ENCODE peak calls at places on chromosomes 1 and 21, in ten cellular contexts. X is BJ; E is prostate gland; N is CD8-positive, alpha-beta memory T cell; T is PC-3; W is H7; D is GM23248; P is CD8-positive, alpha-beta T cell; C is tibial artery; Q is IMR-90. Z is an unnamed sample.
A peak's percentile ranks its signal among the peaks of the same experiment; 100 is the strongest.

GRCh38 chr1:174998569-174999215 is 1.1 kb upstream of the CACYBP start:
- DNase-seq in N (peak; percentile 66), T (peak; percentile 50), W (peak; percentile 56), Q (peak; percentile 36), C (no peak), D (peak; percentile 71), E (peak; percentile 49), P (peak; percentile 40), X (no peak), Z (peak; percentile 68)

GRCh38 chr1:8437286-8437685 is 119.4 kb downstream of the SLC45A1 start:
- DNase-seq in P (no peak), Q (no peak), E (no peak), W (peak; percentile 46), N (no peak), T (no peak), X (no peak), D (no peak), C (no peak), Z (no peak)

GRCh38 chr1:157993179-157994080 is at the start of gene KIRREL1:
- DNase-seq in N (no peak), P (no peak), X (no peak), Q (peak; percentile 65), D (peak; percentile 80), E (peak; percentile 44), T (peak; percentile 66), W (peak; percentile 93), C (peak; percentile 73), Z (peak; percentile 59)

GRCh38 chr1:199204231-199204630 is 565.4 kb downstream of the PTPRC start:
- DNase-seq in X (no peak), W (no peak), N (no peak), D (no peak), E (no peak), P (no peak), Q (no peak), T (no peak), C (no peak), Z (no peak)

GRCh38 chr1:36115931-36116330 is 9.1 kb downstream of the COL8A2 start:
- DNase-seq in N (no peak), Q (peak; percentile 28), D (peak; percentile 84), W (peak; percentile 52), C (no peak), P (no peak), X (no peak), E (no peak), T (no peak), Z (no peak)

GRCh38 chr1:39105061-39105840 is 79.1 kb downstream of the NDUFS5 start:
- DNase-seq in E (peak; percentile 65), P (peak; percentile 57), T (peak; percentile 77), C (peak; percentile 77), W (peak; percentile 91), X (no peak), N (peak; percentile 60), D (peak; percentile 84), Q (peak; percentile 59), Z (peak; percentile 81)

GRCh38 chr1:203325418-203326091 is 20.2 kb downstream of the BTG2 start:
- DNase-seq in Q (no peak), P (no peak), X (no peak), E (peak; percentile 65), T (no peak), C (peak; percentile 83), N (no peak), D (no peak), W (peak; percentile 45), Z (no peak)

GRCh38 chr1:212699839-212700596 is at the start of gene BATF3:
- DNase-seq in D (peak; percentile 69), N (peak; percentile 48), T (no peak), W (peak; percentile 78), Q (no peak), C (peak; percentile 35), E (no peak), P (peak; percentile 41), X (no peak), Z (no peak)

GRCh38 chr21:16134134-16134533 is 404.4 kb downstream of the USP25 start:
- DNase-seq in P (no peak), T (no peak), N (no peak), X (no peak), C (no peak), W (no peak), Q (no peak), D (no peak), E (no peak), Z (no peak)

GRCh38 chr1:9075023-9075422 is 5.6 kb upstream of the SLC2A5 start:
- DNase-seq in T (peak; percentile 54), N (no peak), Q (no peak), C (no peak), P (no peak), X (no peak), D (no peak), W (no peak), E (peak; percentile 86), Z (no peak)

GRCh38 chr1:84122780-84123382 is 21.2 kb upstream of the PRKACB start:
- DNase-seq in D (peak; percentile 70), P (peak; percentile 59), E (peak; percentile 48), C (peak; percentile 55), T (peak; percentile 79), X (no peak), Q (peak; percentile 58), N (peak; percentile 31), W (peak; percentile 4), Z (peak; percentile 28)

GRCh38 chr1:100866041-100866900 is 28.4 kb downstream of the EXTL2 start:
- DNase-seq in C (no peak), E (no peak), P (no peak), W (no peak), D (peak; percentile 71), X (no peak), N (peak; percentile 2), Q (peak; percentile 70), T (peak; percentile 59), Z (no peak)

GRCh38 chr1:50970927-50971582 is 1.0 kb downstream of the CDKN2C start:
- DNase-seq in C (no peak), X (no peak), D (peak; percentile 46), N (no peak), E (no peak), W (no peak), Q (no peak), P (no peak), T (peak; percentile 44), Z (no peak)

GRCh38 chr1:65813956-65814355 is 21.3 kb downstream of the PDE4B start:
- DNase-seq in T (peak; percentile 66), W (no peak), N (no peak), D (peak; percentile 65), X (no peak), P (no peak), Q (peak; percentile 49), C (no peak), E (no peak), Z (no peak)

GRCh38 chr1:236284291-236284711 is 2.5 kb upstream of the ERO1B start:
- DNase-seq in N (no peak), X (no peak), W (no peak), P (no peak), Q (no peak), T (no peak), C (no peak), E (no peak), D (no peak), Z (no peak)
- H3K4me3 ChIP-seq in N (no peak overlapping the region), X (no peak overlapping the region), W (no peak overlapping the region), P (no peak overlapping the region), Q (no peak overlapping the region), T (no peak overlapping the region), C (no peak overlapping the region), E (no peak overlapping the region), D (no peak overlapping the region), Z (no peak overlapping the region)

DNA sequence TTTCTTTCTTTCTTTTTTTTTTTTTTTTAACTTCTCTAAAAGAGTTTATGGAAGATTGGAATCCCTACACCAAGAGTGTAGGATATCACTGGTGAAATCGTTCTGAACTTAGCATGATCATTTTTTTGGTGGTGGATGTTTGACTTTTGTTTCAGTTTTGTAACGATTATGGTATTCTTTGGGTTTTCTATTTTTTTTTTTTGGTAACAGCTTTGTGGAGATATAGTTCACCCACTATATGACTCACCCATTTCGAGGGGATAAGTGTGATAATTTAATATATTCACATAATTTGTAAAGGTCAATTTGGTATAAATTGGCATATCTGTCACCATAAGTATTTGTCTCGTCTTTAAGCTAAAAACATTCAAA is 29.2 kb downstream of the AGPAT3 start:
- DNase-seq in E (no peak), T (no peak), Q (no peak), X (no peak), C (no peak), N (no peak), W (no peak), P (no peak), D (no peak), Z (no peak)
- H3K4me3 ChIP-seq in E (no peak overlapping the region), T (no peak overlapping the region), Q (no peak overlapping the region), X (no peak overlapping the region), C (no peak overlapping the region), N (no peak overlapping the region), W (no peak overlapping the region), P (peak overlapping the region; percentile 5), D (no peak overlapping the region), Z (no peak overlapping the region)

DNA sequence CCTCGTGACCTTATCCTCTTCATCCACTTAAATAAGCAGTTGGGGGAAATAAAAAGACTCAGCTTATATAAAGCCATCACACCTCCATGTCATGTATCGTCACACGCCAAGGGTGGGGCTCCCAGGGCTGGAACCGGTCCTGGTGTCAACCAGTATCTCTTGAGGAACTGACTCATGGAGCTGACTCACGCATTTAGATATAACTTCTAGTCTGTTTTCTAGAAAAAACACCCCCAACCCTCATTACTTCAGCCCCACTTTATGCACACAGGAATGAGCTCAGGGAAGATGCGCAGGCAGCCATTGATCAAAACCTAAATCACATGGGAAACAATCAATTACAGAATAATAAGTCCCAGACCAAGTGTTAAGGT is 6.9 kb upstream of the IL22RA1 start:
- DNase-seq in T (peak; percentile 87), Q (peak; percentile 69), N (no peak), P (peak; percentile 17), D (peak; percentile 94), E (no peak), X (no peak), W (no peak), C (no peak), Z (peak; percentile 70)
- H3K4me3 ChIP-seq in T (peak overlapping the region; percentile 68), Q (no peak overlapping the region), N (no peak overlapping the region), P (no peak overlapping the region), D (peak overlapping the region; percentile 64), E (no peak overlapping the region), X (no peak overlapping the region), W (peak overlapping the region; percentile 24), C (no peak overlapping the region), Z (peak overlapping the region; percentile 39)

GRCh38 chr1:93817819-93818569 is 61.0 kb downstream of the DNTTIP2 start:
- DNase-seq in P (peak; percentile 30), W (no peak), Q (no peak), D (no peak), X (no peak), N (peak; percentile 50), E (no peak), T (peak; percentile 46), C (no peak), Z (peak; percentile 68)

GRCh38 chr1:93822710-93823425 is 56.1 kb downstream of the DNTTIP2 start:
- DNase-seq in X (no peak), W (no peak), Q (peak; percentile 32), T (peak; percentile 94), P (no peak), E (no peak), N (no peak), D (peak; percentile 48), C (no peak), Z (no peak)

GRCh38 chr1:93818570-93818959 is 60.4 kb downstream of the DNTTIP2 start:
- DNase-seq in E (no peak), C (no peak), W (no peak), P (no peak), N (no peak), Q (no peak), X (no peak), T (no peak), D (no peak), Z (no peak)

GRCh38 chr1:93821412-93822144 is 57.4 kb downstream of the DNTTIP2 start:
- DNase-seq in T (peak; percentile 23), C (no peak), Q (no peak), W (no peak), P (no peak), X (no peak), E (no peak), D (peak; percentile 48), N (no peak), Z (no peak)

GRCh38 chr1:93820554-93821411 is 58.2 kb downstream of the DNTTIP2 start:
- DNase-seq in E (no peak), Q (no peak), C (no peak), X (no peak), N (no peak), W (peak; percentile 34), P (no peak), T (no peak), D (no peak), Z (no peak)
- H3K4me3 ChIP-seq in E (no peak overlapping the region), Q (no peak overlapping the region), C (no peak overlapping the region), X (no peak overlapping the region), N (no peak overlapping the region), W (no peak overlapping the region), P (no peak overlapping the region), T (no peak overlapping the region), D (no peak overlapping the region), Z (no peak overlapping the region)